ENCODE peak calls at places on chromosomes 3 and 15, in seven cellular contexts. X is IMR-90, G is neuronal stem cell, K is mesendoderm, N is H9, Q is H1, V is mesenchymal stem cell. C is an unnamed sample.

GRCh38 chr15:58957101-58957973 is 23.9 kb upstream of the SLTM start:
- DNase-seq in X (peak; percentile 58), G (peak; percentile 65), K (peak; percentile 88), N (peak; percentile 71), Q (peak; percentile 71), V (peak; percentile 70), C (peak; percentile 45)

GRCh38 chr15:78438595-78439285 is 724 bp downstream of the IREB2 start:
- DNase-seq in X (no peak), G (peak; percentile 57), K (peak; percentile 75), N (no peak), Q (no peak), V (peak; percentile 72), C (no peak)

GRCh38 chr3:143122608-143123352 is 3.2 kb downstream of the CHST2 start:
- DNase-seq in X (no peak), G (no peak), K (no peak), N (no peak), Q (no peak), V (no peak), C (no peak)

GRCh38 chr3:179801263-179801662 is 148.4 kb downstream of the USP13 start:
- DNase-seq in X (peak; percentile 96), G (no peak), K (no peak), N (no peak), Q (no peak), V (peak; percentile 96), C (peak; percentile 85)

GRCh38 chr3:41267975-41268640 is 68.8 kb downstream of the CTNNB1 start:
- DNase-seq in X (peak; percentile 98), G (no peak), K (peak; percentile 33), N (no peak), Q (no peak), V (peak; percentile 85), C (peak; percentile 48)

GRCh38 chr3:144590854-144591253 is 619.2 kb downstream of the DIPK2A start:
- DNase-seq in X (peak; percentile 94), G (no peak), K (peak; percentile 67), N (no peak), Q (no peak), V (peak; percentile 77), C (peak; percentile 47)

GRCh38 chr3:13057641-13058040 is 15.6 kb downstream of the IQSEC1 start:
- DNase-seq in X (no peak), G (no peak), K (peak; percentile 25), N (no peak), Q (no peak), V (no peak), C (no peak)

GRCh38 chr15:79130535-79131130 is 40.1 kb upstream of the RASGRF1 start:
- DNase-seq in X (no peak), G (no peak), K (peak; percentile 38), N (no peak), Q (no peak), V (no peak), C (peak; percentile 10)

GRCh38 chr15:65330934-65331645 is 26.6 kb downstream of the RNU5B-1 start:
- DNase-seq in X (no peak), G (no peak), K (no peak), N (no peak), Q (no peak), V (no peak), C (no peak)

GRCh38 chr3:66106788-66107187 is 68.1 kb upstream of the MAGI1 start:
- DNase-seq in X (peak; percentile 32), G (no peak), K (no peak), N (no peak), Q (no peak), V (no peak), C (no peak)

GRCh38 chr15:58731756-58732535 is 17.6 kb downstream of the ADAM10 start:
- DNase-seq in X (peak; percentile 77), G (no peak), K (peak; percentile 38), N (no peak), Q (no peak), V (peak; percentile 86), C (peak; percentile 80)

GRCh38 chr3:80014576-80014975 is 246.8 kb upstream of the ROBO1 start:
- DNase-seq in X (no peak), G (no peak), K (no peak), N (no peak), Q (no peak), V (no peak), C (peak; percentile 65)

GRCh38 chr3:126146034-126146433 is 34.4 kb downstream of the ALDH1L1 start:
- DNase-seq in X (no peak), G (no peak), K (no peak), N (peak; percentile 15), Q (peak; percentile 17), V (no peak), C (no peak)

GRCh38 chr3:48536787-48537186 is 19.8 kb downstream of the PFKFB4 start:
- DNase-seq in X (no peak), G (no peak), K (no peak), N (no peak), Q (no peak), V (no peak), C (no peak)
- H3K18ac ChIP-seq in X (no peak overlapping the region), G (no peak overlapping the region), K (no peak overlapping the region), N (no peak overlapping the region), Q (no peak overlapping the region), V (no peak overlapping the region), C (no peak overlapping the region)

DNA sequence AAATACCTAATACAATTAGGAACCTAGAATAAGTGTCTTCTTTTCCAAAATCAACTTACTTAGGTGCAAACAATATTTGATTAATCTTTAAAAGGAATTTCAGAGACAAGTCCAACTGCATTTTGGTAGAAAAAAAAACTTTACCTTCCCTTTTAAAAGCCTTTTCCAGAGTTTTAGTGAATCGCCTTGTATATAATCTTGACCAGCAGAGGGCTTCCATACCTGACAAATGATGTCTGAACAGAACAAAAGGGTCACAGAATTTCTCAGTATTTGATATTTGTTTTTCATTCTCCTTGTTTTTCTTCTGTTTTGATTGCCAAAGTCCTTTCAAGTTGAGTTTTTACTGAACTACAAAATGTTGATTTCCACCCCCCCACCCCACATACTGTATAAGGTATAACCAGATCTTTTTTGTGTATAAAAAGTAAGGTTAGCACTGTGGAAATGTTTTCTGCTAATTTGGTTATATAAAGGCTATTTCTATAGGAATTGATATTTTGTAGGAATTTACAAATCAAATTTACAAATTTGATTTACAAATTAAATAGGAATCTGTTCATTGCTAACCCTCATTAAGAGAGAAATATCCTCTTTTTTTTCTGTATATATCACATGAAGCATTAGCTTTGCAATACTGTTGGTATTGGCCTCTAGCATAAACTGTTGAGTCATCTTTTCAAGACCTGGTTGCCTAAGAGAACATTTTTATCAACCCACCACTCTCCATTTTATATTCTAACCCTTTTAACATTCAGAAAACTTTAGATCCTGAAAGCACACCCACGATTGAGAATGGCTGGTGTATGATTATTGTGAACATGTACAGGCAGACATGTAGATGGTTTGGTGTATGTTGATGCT is 464.1 kb upstream of the RARB start:
- DNase-seq in X (peak; percentile 17), G (peak; percentile 12), K (peak; percentile 41), N (no peak), Q (no peak), V (peak; percentile 45), C (peak; percentile 58)
- H3K27ac ChIP-seq in X (no peak overlapping the region), G (no peak overlapping the region), K (no peak overlapping the region), N (no peak overlapping the region), Q (no peak overlapping the region), V (no peak overlapping the region), C (no peak overlapping the region)

GRCh38 chr15:89340586-89340985 is 6.0 kb upstream of the POLG start:
- DNase-seq in X (no peak), G (no peak), K (no peak), N (no peak), Q (no peak), V (no peak), C (no peak)
- H3K18ac ChIP-seq in X (no peak overlapping the region), G (no peak overlapping the region), K (no peak overlapping the region), N (no peak overlapping the region), Q (no peak overlapping the region), V (no peak overlapping the region), C (no peak overlapping the region)

DNA sequence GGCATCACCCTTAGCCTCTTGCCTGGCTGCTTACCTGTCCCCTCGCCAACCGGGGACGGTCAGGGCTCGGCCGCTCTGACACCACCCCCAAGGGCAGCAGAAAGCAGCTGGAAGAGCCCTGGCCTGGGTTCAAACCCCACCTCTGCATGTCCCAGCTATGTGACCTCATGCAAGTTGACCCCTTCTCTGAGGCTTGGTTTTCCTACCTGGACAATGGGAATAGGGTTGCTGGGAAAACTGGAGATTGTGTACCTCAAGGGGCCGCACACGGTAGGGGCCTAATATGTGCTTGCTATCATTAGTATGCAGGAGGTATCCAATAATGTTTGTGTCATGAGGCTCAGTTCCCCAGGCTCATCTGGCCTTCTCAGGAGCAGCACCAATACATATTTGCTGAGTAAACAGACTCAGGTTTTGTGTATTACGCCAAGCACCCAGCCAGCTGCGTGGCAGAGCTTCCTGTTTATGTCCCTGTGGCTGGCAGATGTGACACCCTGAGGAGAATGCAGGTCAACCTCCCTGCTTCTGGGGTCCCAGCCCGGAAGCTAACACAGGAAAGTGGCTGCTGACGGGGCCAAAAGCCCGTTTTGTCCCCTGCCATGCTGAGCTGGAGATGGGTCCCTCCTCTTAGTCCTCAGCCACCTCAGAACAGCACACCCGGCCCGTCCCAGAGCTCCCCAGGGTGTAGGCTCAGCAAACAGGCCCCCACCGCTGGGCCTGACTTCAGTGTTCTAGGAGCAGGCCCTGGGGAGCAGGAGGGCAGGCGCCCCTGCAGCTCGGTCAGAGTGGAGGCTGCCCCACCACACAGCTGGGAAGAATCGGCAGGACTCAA is 29.7 kb downstream of the PLXND1 start:
- DNase-seq in X (no peak), G (no peak), K (no peak), N (no peak), Q (no peak), V (peak; percentile 28), C (no peak)
- H3K27ac ChIP-seq in X (no peak overlapping the region), G (no peak overlapping the region), K (no peak overlapping the region), N (no peak overlapping the region), Q (no peak overlapping the region), V (no peak overlapping the region), C (no peak overlapping the region)

GRCh38 chr3:128435058-128435457 is 31.6 kb downstream of the DNAJB8 start:
- DNase-seq in X (no peak), G (no peak), K (peak; percentile 73), N (peak; percentile 57), Q (no peak), V (no peak), C (peak; percentile 99)
- H3K18ac ChIP-seq in X (no peak overlapping the region), G (peak overlapping the region; percentile 69), K (no peak overlapping the region), N (no peak overlapping the region), Q (peak overlapping the region; percentile 38), V (no peak overlapping the region), C (peak overlapping the region; percentile 67)

GRCh38 chr3:141870091-141870687 is 6.3 kb upstream of the ATP1B3 start:
- DNase-seq in X (no peak), G (no peak), K (no peak), N (no peak), Q (peak; percentile 22), V (no peak), C (no peak)
- H3K27ac ChIP-seq in X (no peak overlapping the region), G (no peak overlapping the region), K (no peak overlapping the region), N (no peak overlapping the region), Q (no peak overlapping the region), V (no peak overlapping the region), C (no peak overlapping the region)

DNA sequence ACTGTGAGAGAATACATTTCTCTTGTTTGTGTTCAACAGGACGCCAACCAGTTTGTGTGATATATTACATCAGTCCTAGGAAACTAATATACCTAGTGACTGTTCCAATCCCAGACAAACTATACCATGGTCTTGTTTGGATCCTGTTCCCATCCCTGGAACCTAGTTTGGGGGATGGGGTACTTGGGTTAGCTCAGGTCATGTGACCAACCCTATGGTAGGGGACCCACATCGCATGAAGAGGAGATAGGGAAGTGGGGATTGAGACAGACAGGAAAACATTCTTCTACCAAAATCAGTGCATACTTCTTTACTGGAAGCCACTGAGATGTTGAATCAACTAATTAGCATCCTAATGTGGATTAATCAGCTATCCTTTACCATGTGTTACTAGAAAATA is 146.1 kb downstream of the THSD4 start:
- DNase-seq in X (no peak), G (no peak), K (no peak), N (no peak), Q (no peak), V (no peak), C (no peak)
- H3K18ac ChIP-seq in X (no peak overlapping the region), G (no peak overlapping the region), K (no peak overlapping the region), N (no peak overlapping the region), Q (no peak overlapping the region), V (no peak overlapping the region), C (no peak overlapping the region)

GRCh38 chr15:42595641-42596240 is 20.3 kb downstream of the STARD9 start:
- DNase-seq in X (peak; percentile 63), G (no peak), K (no peak), N (no peak), Q (no peak), V (no peak), C (no peak)
- H3K27ac ChIP-seq in X (peak overlapping the region; percentile 90), G (no peak overlapping the region), K (no peak overlapping the region), N (no peak overlapping the region), Q (no peak overlapping the region), V (no peak overlapping the region), C (no peak overlapping the region)

C was measured in trophoblast cell.